ENCODE peak calls at places on chromosomes 2 and 18, in ten cellular contexts. One of them, this sample, is unnamed.

GRCh38 chr2:61770298-61770697 is 83.6 kb downstream of the FAM161A start:
- DNase-seq in IMR-90: no peak
- DNase-seq in hepatocyte: no peak
- DNase-seq in effector memory CD4-positive, alpha-beta T cell: no peak
- DNase-seq in esophagus squamous epithelium: no peak
- DNase-seq in bronchial epithelial cell: peak
- DNase-seq in astrocyte of the spinal cord: no peak
- DNase-seq in AG04450: no peak
- DNase-seq in pancreas: no peak
- DNase-seq in CD8-positive, alpha-beta T cell: no peak
- DNase-seq in this sample: no peak

GRCh38 chr2:98463988-98464771 is 19.5 kb downstream of the INPP4A start:
- DNase-seq in IMR-90: no peak
- DNase-seq in AG04450: no peak
- DNase-seq in hepatocyte: no peak
- DNase-seq in esophagus squamous epithelium: no peak
- DNase-seq in pancreas: no peak
- DNase-seq in bronchial epithelial cell: no peak
- DNase-seq in effector memory CD4-positive, alpha-beta T cell: no peak
- DNase-seq in astrocyte of the spinal cord: no peak
- DNase-seq in CD8-positive, alpha-beta T cell: peak
- DNase-seq in this sample: no peak

GRCh38 chr2:197986977-197987376 is 182.6 kb downstream of the PLCL1 start:
- DNase-seq in pancreas: no peak
- DNase-seq in effector memory CD4-positive, alpha-beta T cell: no peak
- DNase-seq in CD8-positive, alpha-beta T cell: no peak
- DNase-seq in bronchial epithelial cell: no peak
- DNase-seq in astrocyte of the spinal cord: no peak
- DNase-seq in AG04450: no peak
- DNase-seq in esophagus squamous epithelium: no peak
- DNase-seq in hepatocyte: no peak
- DNase-seq in IMR-90: no peak
- DNase-seq in this sample: no peak

GRCh38 chr2:101327863-101328394 is 19.4 kb upstream of the RNF149 start:
- DNase-seq in esophagus squamous epithelium: no peak
- DNase-seq in IMR-90: no peak
- DNase-seq in AG04450: no peak
- DNase-seq in hepatocyte: peak
- DNase-seq in CD8-positive, alpha-beta T cell: no peak
- DNase-seq in effector memory CD4-positive, alpha-beta T cell: no peak
- DNase-seq in bronchial epithelial cell: peak
- DNase-seq in pancreas: peak
- DNase-seq in astrocyte of the spinal cord: no peak
- DNase-seq in this sample: no peak

GRCh38 chr2:150426315-150426714 is 61.2 kb downstream of the RND3 start:
- DNase-seq in IMR-90: peak
- DNase-seq in AG04450: no peak
- DNase-seq in astrocyte of the spinal cord: no peak
- DNase-seq in effector memory CD4-positive, alpha-beta T cell: no peak
- DNase-seq in pancreas: no peak
- DNase-seq in bronchial epithelial cell: no peak
- DNase-seq in hepatocyte: no peak
- DNase-seq in CD8-positive, alpha-beta T cell: no peak
- DNase-seq in esophagus squamous epithelium: no peak
- DNase-seq in this sample: no peak

GRCh38 chr2:164840458-164840929 is 1.1 kb downstream of the COBLL1 start:
- DNase-seq in AG04450: no peak
- DNase-seq in astrocyte of the spinal cord: no peak
- DNase-seq in esophagus squamous epithelium: no peak
- DNase-seq in CD8-positive, alpha-beta T cell: no peak
- DNase-seq in effector memory CD4-positive, alpha-beta T cell: no peak
- DNase-seq in pancreas: peak
- DNase-seq in bronchial epithelial cell: no peak
- DNase-seq in hepatocyte: peak
- DNase-seq in IMR-90: no peak
- DNase-seq in this sample: peak

GRCh38 chr2:168034586-168034985 is 212.8 kb downstream of the STK39 start:
- DNase-seq in effector memory CD4-positive, alpha-beta T cell: no peak
- DNase-seq in pancreas: no peak
- DNase-seq in bronchial epithelial cell: no peak
- DNase-seq in IMR-90: no peak
- DNase-seq in esophagus squamous epithelium: no peak
- DNase-seq in astrocyte of the spinal cord: no peak
- DNase-seq in hepatocyte: no peak
- DNase-seq in AG04450: no peak
- DNase-seq in CD8-positive, alpha-beta T cell: no peak
- DNase-seq in this sample: no peak

GRCh38 chr18:76573325-76574025 is 78.4 kb upstream of the ZNF516 start:
- DNase-seq in bronchial epithelial cell: peak
- DNase-seq in esophagus squamous epithelium: no peak
- DNase-seq in AG04450: no peak
- DNase-seq in CD8-positive, alpha-beta T cell: no peak
- DNase-seq in IMR-90: peak
- DNase-seq in effector memory CD4-positive, alpha-beta T cell: no peak
- DNase-seq in hepatocyte: no peak
- DNase-seq in pancreas: peak
- DNase-seq in astrocyte of the spinal cord: peak
- DNase-seq in this sample: peak

GRCh38 chr2:241224068-241224850 is 35.8 kb downstream of the ANO7 start:
- DNase-seq in esophagus squamous epithelium: no peak
- DNase-seq in CD8-positive, alpha-beta T cell: no peak
- DNase-seq in astrocyte of the spinal cord: peak
- DNase-seq in bronchial epithelial cell: peak
- DNase-seq in pancreas: no peak
- DNase-seq in IMR-90: peak
- DNase-seq in hepatocyte: no peak
- DNase-seq in effector memory CD4-positive, alpha-beta T cell: no peak
- DNase-seq in AG04450: no peak
- DNase-seq in this sample: peak

GRCh38 chr2:216775043-216775453 is 79.7 kb upstream of the IGFBP5 start:
- DNase-seq in pancreas: peak
- DNase-seq in esophagus squamous epithelium: no peak
- DNase-seq in bronchial epithelial cell: peak
- DNase-seq in IMR-90: peak
- DNase-seq in astrocyte of the spinal cord: peak
- DNase-seq in effector memory CD4-positive, alpha-beta T cell: no peak
- DNase-seq in CD8-positive, alpha-beta T cell: no peak
- DNase-seq in AG04450: peak
- DNase-seq in hepatocyte: peak
- DNase-seq in this sample: peak

GRCh38 chr2:64165696-64166095 is 21.5 kb upstream of the PELI1 start:
- DNase-seq in esophagus squamous epithelium: no peak
- DNase-seq in IMR-90: peak
- DNase-seq in AG04450: peak
- DNase-seq in astrocyte of the spinal cord: peak
- DNase-seq in CD8-positive, alpha-beta T cell: no peak
- DNase-seq in hepatocyte: no peak
- DNase-seq in bronchial epithelial cell: peak
- DNase-seq in pancreas: no peak
- DNase-seq in effector memory CD4-positive, alpha-beta T cell: no peak
- DNase-seq in this sample: peak

GRCh38 chr2:121650554-121650930 is 1.3 kb upstream of the CLASP1 start:
- DNase-seq in pancreas: no peak
- DNase-seq in hepatocyte: peak
- DNase-seq in effector memory CD4-positive, alpha-beta T cell: no peak
- DNase-seq in esophagus squamous epithelium: no peak
- DNase-seq in bronchial epithelial cell: no peak
- DNase-seq in IMR-90: peak
- DNase-seq in astrocyte of the spinal cord: peak
- DNase-seq in AG04450: no peak
- DNase-seq in CD8-positive, alpha-beta T cell: peak
- DNase-seq in this sample: peak

GRCh38 chr2:27049422-27050280 is 1.8 kb upstream of the AGBL5 start:
- DNase-seq in esophagus squamous epithelium: no peak
- DNase-seq in bronchial epithelial cell: no peak
- DNase-seq in IMR-90: no peak
- DNase-seq in AG04450: no peak
- DNase-seq in effector memory CD4-positive, alpha-beta T cell: peak
- DNase-seq in pancreas: no peak
- DNase-seq in CD8-positive, alpha-beta T cell: no peak
- DNase-seq in astrocyte of the spinal cord: no peak
- DNase-seq in hepatocyte: peak
- DNase-seq in this sample: no peak

GRCh38 chr2:236309669-236310029 is 45.4 kb upstream of the ASB18 start:
- DNase-seq in esophagus squamous epithelium: no peak
- DNase-seq in pancreas: no peak
- DNase-seq in bronchial epithelial cell: peak
- DNase-seq in hepatocyte: peak
- DNase-seq in IMR-90: no peak
- DNase-seq in astrocyte of the spinal cord: no peak
- DNase-seq in AG04450: no peak
- DNase-seq in CD8-positive, alpha-beta T cell: no peak
- DNase-seq in effector memory CD4-positive, alpha-beta T cell: no peak
- DNase-seq in this sample: peak

GRCh38 chr2:120686511-120687168 is 49.0 kb upstream of the GLI2 start:
- DNase-seq in effector memory CD4-positive, alpha-beta T cell: no peak
- DNase-seq in hepatocyte: no peak
- DNase-seq in esophagus squamous epithelium: no peak
- DNase-seq in pancreas: no peak
- DNase-seq in bronchial epithelial cell: no peak
- DNase-seq in IMR-90: no peak
- DNase-seq in astrocyte of the spinal cord: no peak
- DNase-seq in CD8-positive, alpha-beta T cell: no peak
- DNase-seq in AG04450: no peak
- DNase-seq in this sample: no peak

GRCh38 chr2:60400462-60400861 is 153.0 kb downstream of the BCL11A start:
- DNase-seq in IMR-90: no peak
- DNase-seq in hepatocyte: no peak
- DNase-seq in CD8-positive, alpha-beta T cell: no peak
- DNase-seq in pancreas: no peak
- DNase-seq in esophagus squamous epithelium: no peak
- DNase-seq in astrocyte of the spinal cord: no peak
- DNase-seq in bronchial epithelial cell: no peak
- DNase-seq in effector memory CD4-positive, alpha-beta T cell: no peak
- DNase-seq in AG04450: no peak
- DNase-seq in this sample: no peak

GRCh38 chr2:133266075-133266925 is 302.0 kb downstream of the NCKAP5 start:
- DNase-seq in AG04450: no peak
- DNase-seq in bronchial epithelial cell: no peak
- DNase-seq in CD8-positive, alpha-beta T cell: no peak
- DNase-seq in hepatocyte: peak
- DNase-seq in effector memory CD4-positive, alpha-beta T cell: no peak
- DNase-seq in esophagus squamous epithelium: no peak
- DNase-seq in astrocyte of the spinal cord: peak
- DNase-seq in IMR-90: no peak
- DNase-seq in pancreas: peak
- DNase-seq in this sample: peak

GRCh38 chr2:185221-185620 is 78.6 kb downstream of the SH3YL1 start:
- DNase-seq in pancreas: no peak
- DNase-seq in effector memory CD4-positive, alpha-beta T cell: no peak
- DNase-seq in CD8-positive, alpha-beta T cell: no peak
- DNase-seq in astrocyte of the spinal cord: no peak
- DNase-seq in hepatocyte: no peak
- DNase-seq in IMR-90: no peak
- DNase-seq in bronchial epithelial cell: peak
- DNase-seq in esophagus squamous epithelium: no peak
- DNase-seq in AG04450: no peak
- DNase-seq in this sample: no peak

GRCh38 chr2:191311-192190 is 72.3 kb downstream of the SH3YL1 start:
- DNase-seq in AG04450: no peak
- DNase-seq in pancreas: no peak
- DNase-seq in esophagus squamous epithelium: no peak
- DNase-seq in bronchial epithelial cell: no peak
- DNase-seq in hepatocyte: no peak
- DNase-seq in astrocyte of the spinal cord: no peak
- DNase-seq in CD8-positive, alpha-beta T cell: no peak
- DNase-seq in IMR-90: no peak
- DNase-seq in effector memory CD4-positive, alpha-beta T cell: no peak
- DNase-seq in this sample: no peak

GRCh38 chr2:182509-183122 is 81.2 kb downstream of the SH3YL1 start:
- DNase-seq in pancreas: no peak
- DNase-seq in IMR-90: no peak
- DNase-seq in bronchial epithelial cell: no peak
- DNase-seq in hepatocyte: no peak
- DNase-seq in astrocyte of the spinal cord: peak
- DNase-seq in effector memory CD4-positive, alpha-beta T cell: no peak
- DNase-seq in AG04450: no peak
- DNase-seq in CD8-positive, alpha-beta T cell: no peak
- DNase-seq in esophagus squamous epithelium: no peak
- DNase-seq in this sample: no peak

GRCh38 chr2:184695-185094 is 79.1 kb downstream of the SH3YL1 start:
- DNase-seq in bronchial epithelial cell: no peak
- DNase-seq in hepatocyte: no peak
- DNase-seq in CD8-positive, alpha-beta T cell: no peak
- DNase-seq in IMR-90: no peak
- DNase-seq in pancreas: no peak
- DNase-seq in esophagus squamous epithelium: no peak
- DNase-seq in AG04450: no peak
- DNase-seq in effector memory CD4-positive, alpha-beta T cell: no peak
- DNase-seq in astrocyte of the spinal cord: no peak
- DNase-seq in this sample: no peak

GRCh38 chr2:187825-188224 is 76.0 kb downstream of the SH3YL1 start:
- DNase-seq in bronchial epithelial cell: no peak
- DNase-seq in hepatocyte: no peak
- DNase-seq in effector memory CD4-positive, alpha-beta T cell: no peak
- DNase-seq in astrocyte of the spinal cord: no peak
- DNase-seq in esophagus squamous epithelium: no peak
- DNase-seq in CD8-positive, alpha-beta T cell: no peak
- DNase-seq in pancreas: no peak
- DNase-seq in IMR-90: no peak
- DNase-seq in AG04450: no peak
- DNase-seq in this sample: no peak
- H3K4me3 ChIP-seq in bronchial epithelial cell: no peak
- H3K4me3 ChIP-seq in hepatocyte: no peak
- H3K4me3 ChIP-seq in effector memory CD4-positive, alpha-beta T cell: no peak
- H3K4me3 ChIP-seq in astrocyte of the spinal cord: no peak
- H3K4me3 ChIP-seq in esophagus squamous epithelium: no peak
- H3K4me3 ChIP-seq in CD8-positive, alpha-beta T cell: no peak
- H3K4me3 ChIP-seq in pancreas: no peak
- H3K4me3 ChIP-seq in IMR-90: no peak
- H3K4me3 ChIP-seq in AG04450: no peak
- H3K4me3 ChIP-seq in this sample: no peak

GRCh38 chr2:43594875-43595274 is 963 bp downstream of the THADA start:
- DNase-seq in effector memory CD4-positive, alpha-beta T cell: no peak
- DNase-seq in esophagus squamous epithelium: no peak
- DNase-seq in AG04450: no peak
- DNase-seq in pancreas: no peak
- DNase-seq in bronchial epithelial cell: no peak
- DNase-seq in CD8-positive, alpha-beta T cell: no peak
- DNase-seq in hepatocyte: no peak
- DNase-seq in astrocyte of the spinal cord: no peak
- DNase-seq in IMR-90: no peak
- DNase-seq in this sample: no peak
- H3K4me3 ChIP-seq in effector memory CD4-positive, alpha-beta T cell: peak
- H3K4me3 ChIP-seq in esophagus squamous epithelium: peak
- H3K4me3 ChIP-seq in AG04450: peak
- H3K4me3 ChIP-seq in pancreas: no peak
- H3K4me3 ChIP-seq in bronchial epithelial cell: peak
- H3K4me3 ChIP-seq in CD8-positive, alpha-beta T cell: peak
- H3K4me3 ChIP-seq in hepatocyte: peak
- H3K4me3 ChIP-seq in astrocyte of the spinal cord: peak
- H3K4me3 ChIP-seq in IMR-90: peak
- H3K4me3 ChIP-seq in this sample: peak

GRCh38 chr2:219210572-219211362 is 4.2 kb downstream of the ZFAND2B start:
- DNase-seq in effector memory CD4-positive, alpha-beta T cell: no peak
- DNase-seq in AG04450: no peak
- DNase-seq in bronchial epithelial cell: no peak
- DNase-seq in IMR-90: no peak
- DNase-seq in CD8-positive, alpha-beta T cell: no peak
- DNase-seq in hepatocyte: no peak
- DNase-seq in esophagus squamous epithelium: no peak
- DNase-seq in astrocyte of the spinal cord: no peak
- DNase-seq in pancreas: no peak
- DNase-seq in this sample: no peak
- H3K4me3 ChIP-seq in effector memory CD4-positive, alpha-beta T cell: no peak
- H3K4me3 ChIP-seq in AG04450: no peak
- H3K4me3 ChIP-seq in bronchial epithelial cell: no peak
- H3K4me3 ChIP-seq in IMR-90: no peak
- H3K4me3 ChIP-seq in CD8-positive, alpha-beta T cell: no peak
- H3K4me3 ChIP-seq in hepatocyte: no peak
- H3K4me3 ChIP-seq in esophagus squamous epithelium: no peak
- H3K4me3 ChIP-seq in astrocyte of the spinal cord: no peak
- H3K4me3 ChIP-seq in pancreas: no peak
- H3K4me3 ChIP-seq in this sample: no peak

GRCh38 chr18:36311026-36311570 is 13.6 kb downstream of the FHOD3 start:
- DNase-seq in effector memory CD4-positive, alpha-beta T cell: no peak
- DNase-seq in AG04450: no peak
- DNase-seq in pancreas: no peak
- DNase-seq in esophagus squamous epithelium: no peak
- DNase-seq in hepatocyte: no peak
- DNase-seq in IMR-90: no peak
- DNase-seq in astrocyte of the spinal cord: no peak
- DNase-seq in bronchial epithelial cell: no peak
- DNase-seq in CD8-positive, alpha-beta T cell: no peak
- DNase-seq in this sample: no peak
- H3K4me3 ChIP-seq in effector memory CD4-positive, alpha-beta T cell: no peak
- H3K4me3 ChIP-seq in AG04450: no peak
- H3K4me3 ChIP-seq in pancreas: no peak
- H3K4me3 ChIP-seq in esophagus squamous epithelium: no peak
- H3K4me3 ChIP-seq in hepatocyte: no peak
- H3K4me3 ChIP-seq in IMR-90: no peak
- H3K4me3 ChIP-seq in astrocyte of the spinal cord: no peak
- H3K4me3 ChIP-seq in bronchial epithelial cell: no peak
- H3K4me3 ChIP-seq in CD8-positive, alpha-beta T cell: no peak
- H3K4me3 ChIP-seq in this sample: no peak

This sample was measured in adipocyte.